ENCODE peak calls at places on chromosomes 12 and 14, in five cellular contexts. One of them, this sample, is unnamed.

GRCh38 chr14:75299576-75299975 is 20.9 kb downstream of the FOS start:
- DNase-seq in uterus: no peak
- DNase-seq in heart left ventricle: no peak
- DNase-seq in A549: no peak
- DNase-seq in body of pancreas: no peak
- DNase-seq in this sample: no peak

GRCh38 chr14:93733646-93734045 is 54.6 kb downstream of the PRIMA1 start:
- DNase-seq in A549: no peak
- DNase-seq in body of pancreas: no peak
- DNase-seq in heart left ventricle: no peak
- DNase-seq in uterus: no peak
- DNase-seq in this sample: no peak

GRCh38 chr14:75428230-75429104 is 645 bp downstream of the JDP2 start:
- DNase-seq in body of pancreas: peak; percentile 63
- DNase-seq in uterus: peak; percentile 43
- DNase-seq in heart left ventricle: peak; percentile 60
- DNase-seq in A549: peak; percentile 46
- DNase-seq in this sample: peak; percentile 59

GRCh38 chr12:127660961-127661360 is 606.0 kb upstream of the TMEM132C start:
- DNase-seq in heart left ventricle: no peak
- DNase-seq in uterus: no peak
- DNase-seq in A549: no peak
- DNase-seq in body of pancreas: no peak
- DNase-seq in this sample: no peak

GRCh38 chr12:117140397-117141096 is 41.3 kb upstream of the TESC start:
- DNase-seq in heart left ventricle: no peak
- DNase-seq in A549: peak; percentile 56
- DNase-seq in body of pancreas: peak; percentile 55
- DNase-seq in uterus: no peak
- DNase-seq in this sample: peak; percentile 19

GRCh38 chr14:60304509-60304908 is 55.5 kb downstream of the PPM1A start:
- DNase-seq in uterus: no peak
- DNase-seq in body of pancreas: peak; percentile 79
- DNase-seq in A549: no peak
- DNase-seq in heart left ventricle: peak; percentile 29
- DNase-seq in this sample: no peak

GRCh38 chr14:63203618-63204406 is 431 bp upstream of the RHOJ start:
- DNase-seq in uterus: peak; percentile 92
- DNase-seq in body of pancreas: peak; percentile 58
- DNase-seq in A549: no peak
- DNase-seq in heart left ventricle: peak; percentile 93
- DNase-seq in this sample: peak; percentile 37

GRCh38 chr12:127245009-127245408 is 1022.0 kb upstream of the TMEM132C start:
- DNase-seq in body of pancreas: no peak
- DNase-seq in A549: no peak
- DNase-seq in heart left ventricle: no peak
- DNase-seq in uterus: no peak
- DNase-seq in this sample: no peak

GRCh38 chr12:43740511-43741100 is 18.0 kb downstream of the PUS7L start:
- DNase-seq in A549: no peak
- DNase-seq in uterus: no peak
- DNase-seq in heart left ventricle: no peak
- DNase-seq in body of pancreas: no peak
- DNase-seq in this sample: no peak

GRCh38 chr14:80850197-80850814 is 91.2 kb downstream of the CEP128 start:
- DNase-seq in A549: peak; percentile 13
- DNase-seq in body of pancreas: no peak
- DNase-seq in heart left ventricle: no peak
- DNase-seq in uterus: no peak
- DNase-seq in this sample: no peak

GRCh38 chr12:127041985-127042625 is 1224.9 kb upstream of the TMEM132C start:
- DNase-seq in A549: no peak
- DNase-seq in body of pancreas: no peak
- DNase-seq in heart left ventricle: no peak
- DNase-seq in uterus: no peak
- DNase-seq in this sample: no peak

DNA sequence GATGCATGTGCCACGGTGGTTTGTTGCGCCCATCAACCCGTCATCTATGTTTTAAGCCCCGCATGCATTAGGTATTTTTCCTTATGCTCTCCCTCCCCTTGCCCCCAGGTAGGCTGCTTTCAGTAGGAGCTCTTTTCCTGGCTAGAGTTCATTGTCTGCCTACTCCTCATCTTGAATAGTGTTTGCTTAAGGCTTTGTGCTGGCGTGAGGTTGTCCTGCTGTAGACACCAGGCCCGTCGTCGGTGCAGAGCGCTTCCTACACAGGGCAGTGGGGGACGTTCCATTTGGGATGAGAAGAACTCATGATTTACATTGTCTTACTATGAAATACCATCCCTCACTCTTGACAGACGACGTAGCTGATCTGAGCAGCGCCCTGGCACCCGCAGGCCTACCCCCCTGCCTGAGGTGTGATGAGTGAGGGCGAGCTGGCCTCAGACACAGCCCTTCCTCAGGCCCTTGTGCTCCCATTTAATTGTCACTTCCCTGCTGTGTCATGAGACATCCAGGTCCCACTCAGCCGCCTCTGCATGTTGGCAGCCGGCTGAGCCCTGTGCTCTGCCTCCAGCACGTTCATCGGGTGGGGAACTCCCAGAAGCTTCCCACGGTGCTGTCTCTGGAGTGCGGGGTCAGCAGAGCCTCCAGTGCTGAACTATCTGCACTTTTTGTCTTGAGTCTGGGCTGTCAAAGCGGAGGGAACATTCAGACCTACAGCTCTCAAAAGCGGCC is 76.0 kb downstream of the WDR20 start:
- DNase-seq in body of pancreas: no peak
- DNase-seq in heart left ventricle: peak; percentile 36
- DNase-seq in uterus: no peak
- DNase-seq in A549: no peak
- DNase-seq in this sample: peak; percentile 71
- H3K27ac ChIP-seq in body of pancreas: no peak overlapping the region
- H3K27ac ChIP-seq in heart left ventricle: peak overlapping the region; percentile 44
- H3K27ac ChIP-seq in uterus: no peak overlapping the region
- H3K27ac ChIP-seq in A549: no peak overlapping the region
- H3K27ac ChIP-seq in this sample: peak overlapping the region; percentile 52

DNA sequence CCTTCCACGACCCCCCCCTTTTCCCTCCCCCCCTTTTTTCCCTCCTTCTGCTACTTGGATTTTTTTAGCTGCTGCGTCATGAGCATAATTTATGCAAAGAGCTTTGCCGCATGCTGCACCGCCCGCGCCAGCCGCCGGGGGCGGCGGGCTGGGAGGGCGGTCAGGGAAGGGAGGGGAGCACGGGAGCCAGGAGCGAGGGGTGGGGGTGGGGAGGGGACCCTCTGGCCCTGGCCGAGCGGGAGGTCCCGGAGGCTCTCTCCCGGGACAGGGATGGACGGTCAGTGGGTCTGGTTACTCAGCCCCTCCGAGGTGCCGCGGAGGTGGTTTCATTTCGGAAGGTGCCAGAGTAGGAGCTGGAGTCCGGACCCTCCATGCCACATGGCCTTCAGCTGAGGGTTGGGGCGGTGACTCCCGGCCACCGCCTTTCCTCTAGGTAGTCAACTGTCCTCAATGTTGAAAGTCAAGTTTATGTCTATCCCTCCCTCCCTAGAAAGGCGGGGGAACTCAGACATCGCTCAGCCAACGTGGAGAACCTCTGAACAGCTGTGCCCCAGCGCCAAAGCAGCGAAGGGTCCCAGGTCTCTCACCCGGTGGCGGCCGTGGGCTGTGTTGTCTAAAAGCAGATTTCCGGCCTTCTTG is at the start of gene POU6F1:
- DNase-seq in A549: peak; percentile 94
- DNase-seq in heart left ventricle: peak; percentile 79
- DNase-seq in body of pancreas: peak; percentile 84
- DNase-seq in uterus: peak; percentile 74
- DNase-seq in this sample: peak; percentile 78
- TF ChIP-seq POLR2A in A549: peak; percentile 22
- TF ChIP-seq POLR2A in heart left ventricle: no peak
- TF ChIP-seq POLR2A in body of pancreas: peak; percentile 61
- TF ChIP-seq POLR2A in uterus: peak; percentile 26
- TF ChIP-seq POLR2A in this sample: peak; percentile 38

GRCh38 chr12:79841878-79842265 is 93.0 kb downstream of the PPP1R12A start:
- DNase-seq in A549: no peak
- DNase-seq in heart left ventricle: no peak
- DNase-seq in body of pancreas: no peak
- DNase-seq in uterus: no peak
- DNase-seq in this sample: no peak

GRCh38 chr12:79847417-79847816 is 87.5 kb downstream of the PPP1R12A start:
- DNase-seq in uterus: no peak
- DNase-seq in A549: no peak
- DNase-seq in heart left ventricle: no peak
- DNase-seq in body of pancreas: no peak
- DNase-seq in this sample: no peak

GRCh38 chr12:79841248-79841877 is 93.5 kb downstream of the PPP1R12A start:
- DNase-seq in uterus: no peak
- DNase-seq in A549: no peak
- DNase-seq in body of pancreas: no peak
- DNase-seq in heart left ventricle: no peak
- DNase-seq in this sample: no peak

GRCh38 chr12:79842630-79843029 is 92.3 kb downstream of the PPP1R12A start:
- DNase-seq in uterus: no peak
- DNase-seq in body of pancreas: no peak
- DNase-seq in A549: no peak
- DNase-seq in heart left ventricle: no peak
- DNase-seq in this sample: no peak

GRCh38 chr12:79844693-79845092 is 90.2 kb downstream of the PPP1R12A start:
- DNase-seq in uterus: no peak
- DNase-seq in body of pancreas: no peak
- DNase-seq in heart left ventricle: no peak
- DNase-seq in A549: peak; percentile 8
- DNase-seq in this sample: no peak
- H3K27ac ChIP-seq in uterus: no peak overlapping the region
- H3K27ac ChIP-seq in body of pancreas: no peak overlapping the region
- H3K27ac ChIP-seq in heart left ventricle: no peak overlapping the region
- H3K27ac ChIP-seq in A549: no peak overlapping the region
- H3K27ac ChIP-seq in this sample: no peak overlapping the region

DNA sequence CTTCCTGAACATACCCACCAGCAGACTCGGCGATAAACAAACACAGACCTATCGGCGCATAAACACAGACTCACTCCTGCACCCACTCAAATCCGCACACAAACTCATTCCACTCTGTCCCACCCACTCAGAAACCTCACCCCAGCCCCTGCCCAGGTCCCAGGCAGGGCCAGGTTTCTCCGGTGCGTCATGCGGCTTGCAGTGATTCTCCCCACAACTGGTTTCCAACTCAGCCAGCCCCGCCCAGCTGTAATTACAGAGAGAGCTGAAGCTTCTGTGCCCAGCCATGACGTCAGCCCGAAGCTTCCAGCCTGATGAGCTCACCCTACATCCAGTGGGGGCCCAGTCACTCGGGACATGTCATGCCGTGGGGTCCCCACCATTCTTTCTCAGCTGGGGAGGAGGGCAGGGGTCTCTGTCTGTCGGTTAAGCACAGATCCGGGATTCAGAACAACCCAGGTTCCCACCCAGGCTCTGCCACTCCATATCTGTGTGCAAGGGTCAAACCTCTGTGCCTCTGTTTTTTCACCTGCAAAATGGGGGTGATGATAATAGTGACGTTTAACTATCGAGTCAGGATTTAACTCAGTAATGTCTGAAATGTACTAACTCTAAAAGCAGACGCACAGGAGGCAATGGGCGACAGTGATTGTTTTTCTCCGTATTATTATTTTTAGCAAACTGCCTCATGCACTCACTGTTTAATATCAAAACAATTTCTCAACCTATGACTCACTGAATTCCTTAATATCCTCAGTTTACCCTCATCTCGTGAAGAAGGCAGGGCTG is 2.3 kb upstream of the HSPB8 start:
- DNase-seq in heart left ventricle: peak; percentile 92
- DNase-seq in uterus: peak; percentile 97
- DNase-seq in body of pancreas: peak; percentile 74
- DNase-seq in A549: peak; percentile 66
- DNase-seq in this sample: peak; percentile 90
- TF ChIP-seq POLR2A in heart left ventricle: no peak
- TF ChIP-seq POLR2A in uterus: peak; percentile 77
- TF ChIP-seq POLR2A in body of pancreas: peak; percentile 28
- TF ChIP-seq POLR2A in A549: no peak
- TF ChIP-seq POLR2A in this sample: no peak